ENCODE peak calls at places on chromosomes 16 and 17, in four cellular contexts. S is GM23248, P is H9, E is neural progenitor cell. W is an unnamed sample.

GRCh38 chr17:28346746-28347246 is 10.5 kb downstream of the POLDIP2 start:
- DNase-seq in S (no peak), E (peak; percentile 21), P (peak; percentile 49), W (no peak)

GRCh38 chr17:27544350-27545131 is 86.4 kb upstream of the LGALS9 start:
- DNase-seq in S (no peak), P (no peak), E (no peak), W (no peak)

GRCh38 chr16:31869511-31870201 is 4.0 kb upstream of the ZNF267 start:
- DNase-seq in S (peak; percentile 93), E (no peak), P (peak; percentile 31), W (peak; percentile 36)

GRCh38 chr16:21001262-21001661 is 100.7 kb downstream of the LYRM1 start:
- DNase-seq in S (peak; percentile 35), E (peak; percentile 63), P (peak; percentile 52), W (peak; percentile 4)

GRCh38 chr16:74577882-74578366 is 29.0 kb downstream of the GLG1 start:
- DNase-seq in E (no peak), S (peak; percentile 83), P (no peak), W (peak; percentile 63)

GRCh38 chr16:3752984-3753383 is 35.7 kb upstream of the TRAP1 start:
- DNase-seq in S (no peak), E (no peak), P (no peak), W (no peak)

GRCh38 chr17:29195465-29196081 is 15.4 kb upstream of the MYO18A start:
- DNase-seq in S (peak; percentile 26), E (no peak), P (no peak), W (peak; percentile 44)

GRCh38 chr16:55665511-55665910 is 9.7 kb downstream of the SLC6A2 start:
- DNase-seq in P (no peak), S (no peak), E (no peak), W (no peak)

GRCh38 chr16:81758376-81758775 is 20.7 kb upstream of the PLCG2 start:
- DNase-seq in P (no peak), S (peak; percentile 30), E (no peak), W (no peak)

GRCh38 chr17:17819111-17819510 is 17.7 kb downstream of the SREBF1 start:
- DNase-seq in S (no peak), P (no peak), E (no peak), W (no peak)

GRCh38 chr16:88784074-88784855 is 755 bp downstream of the PIEZO1 start:
- DNase-seq in P (peak; percentile 64), S (peak; percentile 93), E (peak; percentile 86), W (peak; percentile 94)

GRCh38 chr16:82672676-82673075 is 45.9 kb downstream of the CDH13 start:
- DNase-seq in S (no peak), P (no peak), E (no peak), W (no peak)

GRCh38 chr17:78019367-78019975 is 61.0 kb downstream of the TNRC6C start:
- DNase-seq in E (no peak), P (no peak), S (peak; percentile 58), W (peak; percentile 75)

GRCh38 chr17:6473128-6473767 is 29.0 kb downstream of the PIMREG start:
- DNase-seq in S (peak; percentile 81), P (peak; percentile 95), E (peak; percentile 87), W (peak; percentile 84)

GRCh38 chr17:76946111-76946771 is 78.0 kb downstream of the MGAT5B start:
- DNase-seq in E (peak; percentile 46), S (no peak), P (no peak), W (no peak)

GRCh38 chr17:46942441-46943217 is 19.7 kb downstream of the GOSR2 start:
- DNase-seq in S (peak; percentile 84), P (peak; percentile 86), E (peak; percentile 86), W (peak; percentile 86)

GRCh38 chr17:56595831-56596740 is 2.6 kb downstream of the NOG start:
- DNase-seq in E (peak; percentile 59), S (peak; percentile 50), P (peak; percentile 89), W (peak; percentile 60)

GRCh38 chr17:17198281-17198680 is 7.9 kb downstream of the PLD6 start:
- DNase-seq in E (no peak), S (peak; percentile 26), P (no peak), W (no peak)

GRCh38 chr16:66120656-66121055 is 245.8 kb upstream of the CDH5 start:
- DNase-seq in S (no peak), P (no peak), E (no peak), W (no peak)

GRCh38 chr16:15907863-15908478 is 19.6 kb upstream of the CEP20 start:
- DNase-seq in P (peak; percentile 95), S (peak; percentile 26), E (peak; percentile 72), W (no peak)

GRCh38 chr16:69823831-69824563 is 61.9 kb downstream of the WWP2 start:
- DNase-seq in P (no peak), S (no peak), E (no peak), W (no peak)

GRCh38 chr16:30184430-30185140 is 1.2 kb downstream of the CORO1A start:
- DNase-seq in E (no peak), S (no peak), P (no peak), W (no peak)

GRCh38 chr17:4777969-4778760 is 6.5 kb downstream of the TM4SF5 start:
- DNase-seq in S (peak; percentile 10), E (no peak), P (no peak), W (no peak)

GRCh38 chr16:80150978-80151705 is 389.7 kb upstream of the DYNLRB2 start:
- DNase-seq in P (no peak), E (no peak), S (peak; percentile 79), W (peak; percentile 56)

GRCh38 chr17:40340880-40341807 is 23.4 kb downstream of the GJD3 start:
- DNase-seq in P (peak; percentile 93), S (peak; percentile 92), E (peak; percentile 85), W (peak; percentile 88)

GRCh38 chr16:4661661-4662060 is 31.7 kb upstream of the NUDT16L1 start:
- DNase-seq in E (no peak), P (no peak), S (no peak), W (no peak)

GRCh38 chr16:50467943-50468748 is 80.0 kb upstream of the NKD1 start:
- DNase-seq in S (peak; percentile 24), P (peak; percentile 78), E (peak; percentile 93), W (peak; percentile 19)

GRCh38 chr17:6454495-6455320 is 10.5 kb downstream of the PIMREG start:
- DNase-seq in S (no peak), E (peak; percentile 60), P (peak; percentile 72), W (no peak)

GRCh38 chr16:24253192-24253591 is 2.9 kb upstream of the CACNG3 start:
- DNase-seq in S (peak; percentile 55), P (peak; percentile 68), E (peak; percentile 83), W (peak; percentile 4)

GRCh38 chr16:3027983-3028715 is 4.3 kb downstream of the THOC6 start:
- DNase-seq in E (peak; percentile 96), S (peak; percentile 82), P (peak; percentile 97), W (peak; percentile 67)

DNA sequence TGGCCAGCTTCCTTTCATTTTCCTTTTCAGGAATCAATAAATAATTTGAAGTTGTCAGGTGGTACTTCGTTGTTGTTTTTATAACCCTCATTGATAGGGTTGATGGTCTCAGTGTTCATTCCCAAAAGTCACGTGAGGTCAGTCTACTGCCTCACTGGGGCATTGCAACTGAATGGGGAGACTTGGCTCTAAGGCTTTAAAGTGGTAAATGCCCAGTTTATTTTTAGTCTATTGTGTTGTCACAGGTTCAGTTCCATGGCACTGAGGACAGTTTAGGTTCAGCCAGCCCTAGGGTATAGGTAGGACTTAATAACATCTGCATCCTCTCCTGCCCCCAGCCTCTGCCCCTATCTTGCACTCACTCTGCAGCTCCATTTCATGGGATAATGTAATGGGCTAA is 33.5 kb upstream of the NGFR start:
- DNase-seq in E (no peak), S (no peak), P (no peak), W (no peak)
- H3K9ac ChIP-seq in E (no peak overlapping the region), S (no peak overlapping the region), P (no peak overlapping the region), W (no peak overlapping the region)

DNA sequence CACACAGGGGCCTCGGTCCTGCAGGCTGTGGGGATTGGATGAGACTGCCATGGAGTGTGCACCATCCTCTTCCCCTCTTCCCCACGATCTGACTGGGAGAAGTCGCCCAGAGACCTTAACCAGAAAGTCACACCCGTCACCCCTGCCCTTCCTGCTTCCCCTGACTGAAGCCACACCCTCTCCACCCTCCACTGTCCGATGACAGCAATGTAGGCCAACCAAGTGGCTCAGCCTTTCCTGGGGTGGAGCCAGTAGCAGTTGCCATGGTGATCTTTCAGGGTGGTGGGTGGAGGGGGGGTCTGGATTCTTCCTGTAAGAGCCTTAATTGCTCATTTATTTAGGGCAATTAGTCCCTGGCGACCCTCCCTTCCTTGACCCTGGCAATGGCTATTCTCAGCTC is 37.5 kb upstream of the PHB1 start:
- DNase-seq in S (no peak), P (no peak), E (no peak), W (no peak)
- H3K4me1 ChIP-seq in S (peaks cover 46% of the 10 kb centered on the region), P (peaks cover 4% of the 10 kb centered on the region), E (peaks cover 10% of the 10 kb centered on the region), W (no peaks in the 10 kb centered on the region)

DNA sequence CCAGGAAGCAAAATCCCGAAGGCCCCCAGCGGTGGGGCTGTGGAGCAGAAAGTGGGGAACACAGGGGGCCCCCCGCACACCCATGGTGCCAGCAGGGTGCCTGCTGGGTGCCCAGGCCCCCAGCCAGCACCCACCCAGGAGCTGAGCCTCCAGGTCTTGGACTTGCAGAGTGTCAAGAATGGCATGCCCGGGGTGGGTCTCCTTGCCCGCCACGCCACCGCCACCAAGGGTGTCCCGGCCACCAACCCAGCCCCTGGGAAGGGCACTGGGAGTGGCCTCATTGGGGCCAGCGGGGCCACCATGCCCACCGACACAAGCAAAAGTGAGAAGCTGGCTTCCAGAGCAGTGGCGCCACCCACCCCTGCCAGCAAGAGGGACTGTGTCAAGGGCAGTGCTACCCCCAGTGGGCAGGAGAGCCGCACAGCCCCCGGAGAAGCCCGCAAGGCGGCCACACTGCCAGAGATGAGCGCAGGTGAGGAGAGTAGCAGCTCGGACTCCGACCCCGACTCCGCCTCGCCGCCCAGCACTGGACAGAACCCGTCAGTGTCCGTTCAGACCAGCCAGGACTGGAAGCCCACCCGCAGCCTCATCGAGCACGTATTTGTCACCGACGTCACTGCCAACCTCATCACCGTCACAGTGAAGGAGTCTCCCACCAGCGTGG is 6.5 kb downstream of the CBX2 start:
- DNase-seq in P (no peak), S (no peak), E (no peak), W (no peak)
- H3K27me3 ChIP-seq in P (peaks cover 10% of the 10 kb centered on the region), S (peaks cover 29% of the 10 kb centered on the region), E (peaks cover 26% of the 10 kb centered on the region), W (peaks cover 69% of the 10 kb centered on the region)

GRCh38 chr17:72222971-72223370 is 102.2 kb downstream of the SOX9 start:
- DNase-seq in P (no peak), S (no peak), E (no peak), W (no peak)

GRCh38 chr17:72222571-72222970 is 101.8 kb downstream of the SOX9 start:
- DNase-seq in S (no peak), E (no peak), P (no peak), W (no peak)

GRCh38 chr17:72219136-72219823 is 98.5 kb downstream of the SOX9 start:
- DNase-seq in P (peak; percentile 58), E (peak; percentile 91), S (peak; percentile 17), W (no peak)

GRCh38 chr17:72223816-72224215 is 103.0 kb downstream of the SOX9 start:
- DNase-seq in S (no peak), E (no peak), P (no peak), W (no peak)

GRCh38 chr17:72219824-72220473 is 99.1 kb downstream of the SOX9 start:
- DNase-seq in S (no peak), P (peak; percentile 46), E (no peak), W (no peak)
- H3K9ac ChIP-seq in S (no peak overlapping the region), P (no peak overlapping the region), E (no peak overlapping the region), W (no peak overlapping the region)

DNA sequence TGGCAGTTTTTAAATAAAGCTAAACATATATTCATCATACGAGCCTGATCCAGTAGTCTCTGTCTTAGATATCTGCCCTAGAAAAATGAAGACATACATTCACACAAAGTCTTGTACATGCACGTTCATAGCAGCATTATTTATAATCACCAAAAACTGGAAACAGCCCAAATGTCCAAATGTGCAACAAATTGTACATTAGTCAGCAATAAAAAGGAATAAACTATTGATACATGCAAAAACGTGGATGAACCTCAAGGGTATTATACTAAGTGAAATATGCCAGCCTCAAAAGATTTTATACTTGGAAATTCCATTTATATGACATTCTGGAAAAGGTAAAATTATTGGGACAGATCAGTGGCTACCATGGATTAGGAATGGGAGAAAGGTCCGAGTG is 22.8 kb downstream of the AATF start:
- DNase-seq in E (no peak), P (no peak), S (no peak), W (no peak)
- H3K4me1 ChIP-seq in E (peaks cover 22% of the 10 kb centered on the region), P (no peaks in the 10 kb centered on the region), S (no peaks in the 10 kb centered on the region), W (peaks cover 14% of the 10 kb centered on the region)

W was measured in adipocyte.